ENCODE peak calls at places on chromosomes 3 and 15, in four cellular contexts. H is H1, D is GM12878, V is GM12891. B is an unnamed sample.

GRCh38 chr3:172040078-172040975 is 949 bp downstream of the FNDC3B start:
- DNase-seq in H (no peak), D (no peak), V (peak), B (peak)

GRCh38 chr15:58342508-58342907 is 89.3 kb upstream of the LIPC start:
- DNase-seq in H (no peak), D (no peak), V (no peak), B (no peak)

GRCh38 chr3:20511863-20512262 is 325.9 kb upstream of the SGO1 start:
- DNase-seq in H (peak), D (no peak), V (peak), B (no peak)

GRCh38 chr3:78529601-78530000 is 1238.2 kb downstream of the ROBO1 start:
- DNase-seq in H (no peak), D (no peak), V (no peak), B (no peak)

GRCh38 chr15:39736646-39737550 is 45.7 kb downstream of the FSIP1 start:
- DNase-seq in H (no peak), D (no peak), V (no peak), B (no peak)

GRCh38 chr3:16090013-16090412 is 84.5 kb upstream of the GALNT15 start:
- DNase-seq in H (no peak), D (no peak), V (no peak), B (no peak)

GRCh38 chr15:98035577-98036010 is 75.1 kb downstream of the ARRDC4 start:
- DNase-seq in H (no peak), D (no peak), V (no peak), B (no peak)

GRCh38 chr3:13882876-13883275 is 3.0 kb upstream of the WNT7A start:
- DNase-seq in H (no peak), D (no peak), V (no peak), B (no peak)

GRCh38 chr3:164004205-164004604 is 1074.1 kb downstream of the SI start:
- DNase-seq in H (peak), D (no peak), V (no peak), B (no peak)

GRCh38 chr3:28575100-28575747 is 226.6 kb upstream of the AZI2 start:
- DNase-seq in H (no peak), D (no peak), V (peak), B (no peak)

GRCh38 chr3:67083277-67083676 is 85.2 kb downstream of the KBTBD8 start:
- DNase-seq in H (no peak), D (peak), V (no peak), B (no peak)

GRCh38 chr3:33278106-33278672 is 947 bp downstream of the FBXL2 start:
- DNase-seq in H (no peak), D (no peak), V (no peak), B (no peak)

GRCh38 chr3:131142580-131142979 is 115.9 kb downstream of the NEK11 start:
- DNase-seq in H (no peak), D (no peak), V (no peak), B (no peak)

GRCh38 chr15:95295311-95295710 is 1035.2 kb upstream of the NR2F2 start:
- DNase-seq in H (no peak), D (no peak), V (no peak), B (no peak)

GRCh38 chr3:62332771-62333381 is 40.5 kb downstream of the FEZF2 start:
- DNase-seq in H (no peak), D (no peak), V (no peak), B (no peak)

GRCh38 chr3:182980204-182981037 is at the start of gene DCUN1D1:
- DNase-seq in H (peak), D (peak), V (peak), B (peak)
- TF ChIP-seq POLR2A in H (peak), D (peak), V (no peak), B (peak)

GRCh38 chr3:97821810-97822775 is at the start of gene CRYBG3:
- DNase-seq in H (no peak), D (peak), V (peak), B (peak)
- TF ChIP-seq POLR2AphosphoS5 in H (peak), D (peak), V (peak), B (peak)

GRCh38 chr3:71652786-71653419 is 69.4 kb upstream of the FOXP1 start:
- DNase-seq in H (no peak), D (peak), V (no peak), B (no peak)
- TF ChIP-seq TAF1 in H (no peak), D (no peak), V (no peak), B (no peak)

DNA sequence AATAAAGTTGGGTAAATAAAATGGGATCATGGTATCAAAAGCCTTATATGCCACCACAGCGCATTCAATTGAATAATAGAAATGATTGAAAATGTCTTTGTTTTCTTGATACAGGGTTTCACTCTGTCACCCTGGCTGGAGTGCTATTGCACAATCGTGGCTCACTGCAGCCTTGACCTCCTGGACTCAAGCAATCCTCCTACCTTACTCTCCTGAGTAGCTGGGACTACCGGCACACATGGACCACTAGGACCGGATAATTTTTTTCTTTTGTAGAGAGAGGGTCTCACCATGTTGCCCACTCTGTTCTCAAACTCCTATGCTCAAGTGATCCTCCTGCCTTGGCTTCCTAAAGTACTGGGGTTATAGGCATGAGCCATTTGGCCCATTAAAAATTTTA is 33.8 kb upstream of the BBX start:
- DNase-seq in H (no peak), D (no peak), V (no peak), B (no peak)
- TF ChIP-seq POLR2A in H (no peak), D (no peak), V (no peak), B (no peak)